ENCODE peak calls at places on chromosomes 11 and 22, in six cellular contexts. V, K, L, S, Q and R are unnamed samples.

GRCh38 chr11:13567551-13567950 is 71.8 kb upstream of the PTH start:
- DNase-seq in V (no peak), Q (no peak), K (no peak), S (no peak), L (no peak), R (no peak)

GRCh38 chr22:16936625-16937024 is 71.4 kb downstream of the GAB4 start:
- DNase-seq in Q (no peak), L (no peak), K (no peak), V (no peak), S (no peak), R (no peak)

GRCh38 chr22:16866167-16866566 is 41.0 kb upstream of the XKR3 start:
- DNase-seq in Q (no peak), K (no peak), V (peak), L (no peak), S (no peak), R (no peak)

GRCh38 chr11:94423467-94423866 is 22.2 kb upstream of the GPR83 start:
- DNase-seq in S (no peak), K (no peak), L (no peak), Q (no peak), V (no peak), R (no peak)

GRCh38 chr11:35013514-35014191 is 97.2 kb downstream of the PDHX start:
- DNase-seq in V (no peak), S (no peak), L (peak), Q (no peak), K (no peak), R (no peak)

GRCh38 chr11:17845431-17845881 is 110.9 kb downstream of the KCNC1 start:
- DNase-seq in V (peak), L (no peak), K (no peak), Q (no peak), S (no peak), R (no peak)

GRCh38 chr22:22959147-22959827 is 71.7 kb downstream of the IGLL5 start:
- DNase-seq in K (no peak), Q (peak), V (peak), L (peak), S (peak), R (no peak)

GRCh38 chr11:118903204-118904015 is 19.7 kb downstream of the CXCR5 start:
- DNase-seq in V (no peak), S (no peak), Q (no peak), K (peak), L (no peak), R (no peak)

GRCh38 chr11:71474771-71475483 is 21.9 kb downstream of the NADSYN1 start:
- DNase-seq in L (no peak), K (no peak), Q (no peak), V (no peak), S (no peak), R (no peak)